ENCODE peak calls at places on chromosomes 4 and X, in five cellular contexts. P is AG09309, B is lower leg skin, E is stomach, M is ovary. Y is an unnamed sample.

GRCh38 chr4:173852775-173853174 is 322.7 kb upstream of the HAND2 start:
- DNase-seq in P (no peak), B (no peak), E (no peak), M (no peak), Y (no peak)

GRCh38 chr4:30617836-30618235 is 102.3 kb upstream of the PCDH7 start:
- DNase-seq in P (no peak), B (no peak), E (no peak), M (no peak), Y (no peak)

GRCh38 chr4:25351777-25352421 is 25.2 kb upstream of the ANAPC4 start:
- DNase-seq in P (peak; percentile 32), B (no peak), E (no peak), M (no peak), Y (no peak)

GRCh38 chr4:151678048-151678853 is 82.6 kb downstream of the GATB start:
- DNase-seq in P (no peak), B (peak; percentile 50), E (no peak), M (no peak), Y (no peak)

GRCh38 chr4:40455340-40455902 is 120.3 kb downstream of the CHRNA9 start:
- DNase-seq in P (no peak), B (no peak), E (no peak), M (no peak), Y (no peak)

GRCh38 chrX:138775501-138775900 is 64.0 kb upstream of the FGF13 start:
- DNase-seq in P (no peak), B (no peak), E (no peak), M (no peak), Y (no peak)

GRCh38 chr4:53586121-53586816 is 5.0 kb downstream of the LNX1 start:
- DNase-seq in P (peak; percentile 91), B (no peak), E (no peak), M (no peak), Y (no peak)

GRCh38 chr4:139866270-139866962 is 200.8 kb downstream of the MGST2 start:
- DNase-seq in P (no peak), B (no peak), E (no peak), M (peak; percentile 31), Y (no peak)

GRCh38 chrX:139967300-139967699 is 2.0 kb upstream of the CXorf66 start:
- DNase-seq in P (no peak), B (no peak), E (no peak), M (no peak), Y (no peak)
- TF ChIP-seq CTCF in P (peak; percentile 41), B (no peak), E (no peak), M (no peak), Y (no peak)

GRCh38 chr4:67869580-67870190 is 14.1 kb downstream of the TMPRSS11D start:
- DNase-seq in P (no peak), B (no peak), E (no peak), M (no peak), Y (no peak)

GRCh38 chr4:67877086-67877485 is 6.7 kb downstream of the TMPRSS11D start:
- DNase-seq in P (no peak), B (no peak), E (no peak), M (no peak), Y (no peak)

GRCh38 chr4:67873116-67873515 is 10.7 kb downstream of the TMPRSS11D start:
- DNase-seq in P (no peak), B (no peak), E (no peak), M (no peak), Y (no peak)

GRCh38 chr4:67875011-67875410 is 8.8 kb downstream of the TMPRSS11D start:
- DNase-seq in P (no peak), B (no peak), E (no peak), M (no peak), Y (no peak)

GRCh38 chr4:67871867-67872266 is 11.9 kb downstream of the TMPRSS11D start:
- DNase-seq in P (peak; percentile 20), B (no peak), E (no peak), M (no peak), Y (no peak)
- TF ChIP-seq CTCF in P (peak; percentile 56), B (no peak), E (no peak), M (no peak), Y (peak; percentile 61)

GRCh38 chrX:131783555-131784338 is 239.4 kb upstream of the STK26 start:
- DNase-seq in P (peak; percentile 75), B (peak; percentile 89), E (peak; percentile 81), M (peak; percentile 89), Y (no peak)
- TF ChIP-seq CTCF in P (peak; percentile 55), B (no peak), E (no peak), M (peak; percentile 15), Y (no peak)

DNA sequence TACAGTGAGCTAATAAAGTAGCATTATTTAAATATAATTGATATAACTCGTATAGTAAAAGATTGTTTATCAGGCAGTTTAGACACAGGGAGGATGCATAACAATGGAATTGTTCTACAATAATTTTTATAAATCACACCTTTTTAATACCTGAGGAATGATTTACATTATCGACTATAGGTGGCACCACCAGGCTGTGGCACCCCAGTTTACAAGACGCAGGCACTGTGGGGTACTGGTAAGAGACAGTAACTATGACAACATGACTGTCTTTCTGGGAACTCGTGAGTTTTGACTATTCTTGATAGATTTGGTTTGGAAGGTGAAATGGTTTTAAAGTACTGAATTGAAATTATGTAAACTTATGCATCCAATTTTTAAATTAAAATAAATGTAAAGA is 27.1 kb upstream of the STBD1 start:
- DNase-seq in P (no peak), B (no peak), E (no peak), M (no peak), Y (no peak)
- TF ChIP-seq CTCF in P (no peak), B (no peak), E (no peak), M (no peak), Y (no peak)

GRCh38 chr4:144355809-144356757 is 215.6 kb upstream of the GYPA start:
- DNase-seq in P (peak; percentile 61), B (no peak), E (no peak), M (no peak), Y (peak; percentile 12)
- TF ChIP-seq CTCF in P (peak; percentile 14), B (no peak), E (no peak), M (no peak), Y (peak; percentile 25)

GRCh38 chr4:189124149-189124758 is 816.4 kb upstream of the FRG1 start:
- DNase-seq in P (peak; percentile 11), B (no peak), E (peak; percentile 37), M (peak; percentile 41), Y (no peak)
- TF ChIP-seq CTCF in P (peak; percentile 83), B (no peak), E (no peak), M (no peak), Y (peak; percentile 33)

GRCh38 chr4:129146639-129147038 is 50.7 kb downstream of the C4orf33 start:
- DNase-seq in P (no peak), B (no peak), E (no peak), M (no peak), Y (no peak)
- TF ChIP-seq CTCF in P (no peak), B (no peak), E (no peak), M (no peak), Y (no peak)

GRCh38 chr4:123127218-123127617 is 204.8 kb upstream of the NUDT6 start:
- DNase-seq in P (no peak), B (no peak), E (no peak), M (no peak), Y (no peak)
- TF ChIP-seq CTCF in P (no peak), B (no peak), E (no peak), M (no peak), Y (peak; percentile 53)

DNA sequence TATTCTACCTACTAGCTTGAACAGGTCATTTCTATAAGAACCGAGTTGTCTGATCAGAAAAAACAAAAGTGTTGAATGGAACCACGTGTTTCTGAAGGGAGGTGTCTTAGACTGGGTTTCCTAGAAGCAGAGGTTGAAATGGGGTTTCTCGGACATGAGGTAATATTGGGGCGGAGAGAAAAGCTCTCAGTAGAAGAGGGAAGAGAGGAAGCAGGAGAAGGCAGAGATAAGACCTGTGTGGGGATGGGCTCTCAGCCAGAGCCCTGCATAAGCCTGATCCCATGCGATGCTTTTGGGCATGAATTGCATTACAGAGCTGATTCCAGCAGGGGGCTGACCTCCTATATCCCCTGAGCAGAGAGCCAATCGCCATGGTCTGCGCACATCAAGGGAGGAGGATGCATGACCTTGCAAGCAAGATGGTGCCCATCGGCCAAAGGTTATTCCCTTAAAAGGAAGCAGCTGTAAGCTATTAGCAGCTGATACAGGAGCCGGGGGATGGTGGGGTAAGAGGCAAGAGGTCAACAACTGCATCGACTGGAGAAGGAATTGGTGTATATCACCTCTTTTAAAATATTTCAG is 7.7 kb downstream of the ANOS1 start:
- DNase-seq in P (no peak), B (no peak), E (no peak), M (no peak), Y (no peak)
- TF ChIP-seq CTCF in P (peak; percentile 7), B (no peak), E (no peak), M (no peak), Y (no peak)

Y was measured in D721Med.